ENCODE peak calls at places on chromosomes 5 and 9, in ten cellular contexts. One of them, this sample, is unnamed.

GRCh38 chr9:96344458-96345180 is 38.9 kb downstream of the SLC35D2 start:
- DNase-seq in dorsolateral prefrontal cortex: peak
- DNase-seq in neural progenitor cell: peak
- DNase-seq in activated CD4-positive, alpha-beta T cell treated with anti-CD3 and anti-CD28 coated beads, Interleukin-2, amount 50 U/mL, for 1 hour: no peak
- DNase-seq in HuH-7: peak
- DNase-seq in stimulated activated naive B cell treated with anti-CD40 and anti-IgM and Interleukin-4, amounts not matched to agents 10 μg/mL and 1 μg/mL and 100 μg/mL, for 72 hours: no peak
- DNase-seq in choroid plexus epithelial cell: peak
- DNase-seq in T-helper 17 cell: no peak
- DNase-seq in GM23248: peak
- DNase-seq in PC-3: peak
- DNase-seq in this sample: peak

GRCh38 chr5:172104801-172105701 is 83.0 kb downstream of the STK10 start:
- DNase-seq in neural progenitor cell: no peak
- DNase-seq in T-helper 17 cell: no peak
- DNase-seq in stimulated activated naive B cell treated with anti-CD40 and anti-IgM and Interleukin-4, amounts not matched to agents 10 μg/mL and 1 μg/mL and 100 μg/mL, for 72 hours: no peak
- DNase-seq in dorsolateral prefrontal cortex: no peak
- DNase-seq in activated CD4-positive, alpha-beta T cell treated with anti-CD3 and anti-CD28 coated beads, Interleukin-2, amount 50 U/mL, for 1 hour: no peak
- DNase-seq in GM23248: no peak
- DNase-seq in HuH-7: no peak
- DNase-seq in PC-3: no peak
- DNase-seq in choroid plexus epithelial cell: no peak
- DNase-seq in this sample: no peak

GRCh38 chr9:21070171-21070571 is 7.6 kb downstream of the IFNB1 start:
- DNase-seq in choroid plexus epithelial cell: peak
- DNase-seq in stimulated activated naive B cell treated with anti-CD40 and anti-IgM and Interleukin-4, amounts not matched to agents 10 μg/mL and 1 μg/mL and 100 μg/mL, for 72 hours: no peak
- DNase-seq in HuH-7: no peak
- DNase-seq in GM23248: peak
- DNase-seq in dorsolateral prefrontal cortex: no peak
- DNase-seq in PC-3: peak
- DNase-seq in neural progenitor cell: peak
- DNase-seq in activated CD4-positive, alpha-beta T cell treated with anti-CD3 and anti-CD28 coated beads, Interleukin-2, amount 50 U/mL, for 1 hour: no peak
- DNase-seq in T-helper 17 cell: no peak
- DNase-seq in this sample: peak

GRCh38 chr5:113218906-113219517 is 215.8 kb downstream of the TSSK1B start:
- DNase-seq in T-helper 17 cell: no peak
- DNase-seq in activated CD4-positive, alpha-beta T cell treated with anti-CD3 and anti-CD28 coated beads, Interleukin-2, amount 50 U/mL, for 1 hour: no peak
- DNase-seq in choroid plexus epithelial cell: no peak
- DNase-seq in dorsolateral prefrontal cortex: no peak
- DNase-seq in PC-3: no peak
- DNase-seq in GM23248: no peak
- DNase-seq in neural progenitor cell: no peak
- DNase-seq in HuH-7: no peak
- DNase-seq in stimulated activated naive B cell treated with anti-CD40 and anti-IgM and Interleukin-4, amounts not matched to agents 10 μg/mL and 1 μg/mL and 100 μg/mL, for 72 hours: no peak
- DNase-seq in this sample: no peak

GRCh38 chr9:113648586-113648985 is 185.1 kb downstream of the RGS3 start:
- DNase-seq in activated CD4-positive, alpha-beta T cell treated with anti-CD3 and anti-CD28 coated beads, Interleukin-2, amount 50 U/mL, for 1 hour: no peak
- DNase-seq in PC-3: no peak
- DNase-seq in T-helper 17 cell: no peak
- DNase-seq in GM23248: no peak
- DNase-seq in neural progenitor cell: no peak
- DNase-seq in HuH-7: no peak
- DNase-seq in stimulated activated naive B cell treated with anti-CD40 and anti-IgM and Interleukin-4, amounts not matched to agents 10 μg/mL and 1 μg/mL and 100 μg/mL, for 72 hours: no peak
- DNase-seq in choroid plexus epithelial cell: no peak
- DNase-seq in dorsolateral prefrontal cortex: no peak
- DNase-seq in this sample: no peak

GRCh38 chr9:136719212-136719880 is 7.0 kb downstream of the DIPK1B start:
- DNase-seq in T-helper 17 cell: no peak
- DNase-seq in activated CD4-positive, alpha-beta T cell treated with anti-CD3 and anti-CD28 coated beads, Interleukin-2, amount 50 U/mL, for 1 hour: no peak
- DNase-seq in GM23248: no peak
- DNase-seq in choroid plexus epithelial cell: no peak
- DNase-seq in stimulated activated naive B cell treated with anti-CD40 and anti-IgM and Interleukin-4, amounts not matched to agents 10 μg/mL and 1 μg/mL and 100 μg/mL, for 72 hours: no peak
- DNase-seq in PC-3: no peak
- DNase-seq in neural progenitor cell: no peak
- DNase-seq in dorsolateral prefrontal cortex: no peak
- DNase-seq in HuH-7: no peak
- DNase-seq in this sample: no peak

GRCh38 chr5:99061299-99061698 is 132.5 kb upstream of the CHD1 start:
- DNase-seq in HuH-7: no peak
- DNase-seq in GM23248: peak
- DNase-seq in activated CD4-positive, alpha-beta T cell treated with anti-CD3 and anti-CD28 coated beads, Interleukin-2, amount 50 U/mL, for 1 hour: no peak
- DNase-seq in neural progenitor cell: no peak
- DNase-seq in stimulated activated naive B cell treated with anti-CD40 and anti-IgM and Interleukin-4, amounts not matched to agents 10 μg/mL and 1 μg/mL and 100 μg/mL, for 72 hours: no peak
- DNase-seq in T-helper 17 cell: no peak
- DNase-seq in PC-3: no peak
- DNase-seq in dorsolateral prefrontal cortex: no peak
- DNase-seq in choroid plexus epithelial cell: peak
- DNase-seq in this sample: no peak

GRCh38 chr9:136947955-136948510 is 3.0 kb downstream of the C8G start:
- DNase-seq in PC-3: peak
- DNase-seq in activated CD4-positive, alpha-beta T cell treated with anti-CD3 and anti-CD28 coated beads, Interleukin-2, amount 50 U/mL, for 1 hour: no peak
- DNase-seq in T-helper 17 cell: no peak
- DNase-seq in choroid plexus epithelial cell: peak
- DNase-seq in dorsolateral prefrontal cortex: peak
- DNase-seq in HuH-7: peak
- DNase-seq in GM23248: peak
- DNase-seq in neural progenitor cell: peak
- DNase-seq in stimulated activated naive B cell treated with anti-CD40 and anti-IgM and Interleukin-4, amounts not matched to agents 10 μg/mL and 1 μg/mL and 100 μg/mL, for 72 hours: no peak
- DNase-seq in this sample: peak

GRCh38 chr9:29208670-29209069 is 1635.4 kb upstream of the C9orf72 start:
- DNase-seq in stimulated activated naive B cell treated with anti-CD40 and anti-IgM and Interleukin-4, amounts not matched to agents 10 μg/mL and 1 μg/mL and 100 μg/mL, for 72 hours: no peak
- DNase-seq in T-helper 17 cell: no peak
- DNase-seq in HuH-7: no peak
- DNase-seq in GM23248: no peak
- DNase-seq in dorsolateral prefrontal cortex: no peak
- DNase-seq in activated CD4-positive, alpha-beta T cell treated with anti-CD3 and anti-CD28 coated beads, Interleukin-2, amount 50 U/mL, for 1 hour: no peak
- DNase-seq in PC-3: peak
- DNase-seq in neural progenitor cell: no peak
- DNase-seq in choroid plexus epithelial cell: peak
- DNase-seq in this sample: no peak

GRCh38 chr5:180806351-180807011 is 3.9 kb upstream of the MGAT1 start:
- DNase-seq in choroid plexus epithelial cell: no peak
- DNase-seq in T-helper 17 cell: no peak
- DNase-seq in HuH-7: no peak
- DNase-seq in dorsolateral prefrontal cortex: no peak
- DNase-seq in neural progenitor cell: no peak
- DNase-seq in stimulated activated naive B cell treated with anti-CD40 and anti-IgM and Interleukin-4, amounts not matched to agents 10 μg/mL and 1 μg/mL and 100 μg/mL, for 72 hours: no peak
- DNase-seq in GM23248: no peak
- DNase-seq in PC-3: no peak
- DNase-seq in activated CD4-positive, alpha-beta T cell treated with anti-CD3 and anti-CD28 coated beads, Interleukin-2, amount 50 U/mL, for 1 hour: no peak
- DNase-seq in this sample: no peak

GRCh38 chr9:110050925-110051355 is 157.0 kb downstream of the C9orf152 start:
- DNase-seq in choroid plexus epithelial cell: peak
- DNase-seq in neural progenitor cell: no peak
- DNase-seq in dorsolateral prefrontal cortex: no peak
- DNase-seq in HuH-7: no peak
- DNase-seq in activated CD4-positive, alpha-beta T cell treated with anti-CD3 and anti-CD28 coated beads, Interleukin-2, amount 50 U/mL, for 1 hour: no peak
- DNase-seq in GM23248: peak
- DNase-seq in T-helper 17 cell: no peak
- DNase-seq in stimulated activated naive B cell treated with anti-CD40 and anti-IgM and Interleukin-4, amounts not matched to agents 10 μg/mL and 1 μg/mL and 100 μg/mL, for 72 hours: no peak
- DNase-seq in PC-3: peak
- DNase-seq in this sample: peak

GRCh38 chr5:171363846-171364245 is 23.8 kb upstream of the NPM1 start:
- DNase-seq in HuH-7: no peak
- DNase-seq in dorsolateral prefrontal cortex: no peak
- DNase-seq in GM23248: no peak
- DNase-seq in stimulated activated naive B cell treated with anti-CD40 and anti-IgM and Interleukin-4, amounts not matched to agents 10 μg/mL and 1 μg/mL and 100 μg/mL, for 72 hours: no peak
- DNase-seq in activated CD4-positive, alpha-beta T cell treated with anti-CD3 and anti-CD28 coated beads, Interleukin-2, amount 50 U/mL, for 1 hour: no peak
- DNase-seq in choroid plexus epithelial cell: no peak
- DNase-seq in neural progenitor cell: no peak
- DNase-seq in T-helper 17 cell: no peak
- DNase-seq in PC-3: no peak
- DNase-seq in this sample: no peak

This sample was measured in fibroblast of the aortic adventitia.